ENCODE peak calls at places on chromosomes 7 and 10, in six cellular contexts. I is endothelial cell, U is EL, K is NCI-H226, C is HCEC 1CT, G is anterior cingulate cortex. W is an unnamed sample.

GRCh38 chr7:83155996-83156395 is 6.7 kb downstream of the PCLO start:
- DNase-seq in G (no peak), C (no peak), U (no peak), K (no peak), I (no peak), W (no peak)

GRCh38 chr7:21140622-21141021 is 287.3 kb upstream of the SP4 start:
- DNase-seq in K (no peak), U (no peak), C (no peak), G (no peak), I (no peak), W (no peak)

GRCh38 chr7:40866601-40867000 is 731.8 kb downstream of the SUGCT start:
- DNase-seq in I (no peak), C (peak; percentile 16), G (no peak), U (no peak), K (no peak), W (peak; percentile 64)

GRCh38 chr7:13508586-13508985 is 480.9 kb downstream of the ETV1 start:
- DNase-seq in I (no peak), C (no peak), U (no peak), K (no peak), G (no peak), W (peak; percentile 9)

GRCh38 chr7:93750986-93751385 is 139.6 kb downstream of the TFPI2 start:
- DNase-seq in I (no peak), U (no peak), G (no peak), K (no peak), C (no peak), W (no peak)

GRCh38 chr7:140982508-140982907 is 32.2 kb downstream of the MRPS33 start:
- DNase-seq in I (no peak), C (no peak), G (no peak), U (no peak), K (no peak), W (no peak)

GRCh38 chr7:105399043-105399725 is 10.5 kb upstream of the SRPK2 start:
- DNase-seq in I (no peak), C (peak; percentile 28), U (peak; percentile 36), K (no peak), G (no peak), W (peak; percentile 41)

GRCh38 chr7:111196655-111197054 is 105.7 kb downstream of the LRRN3 start:
- DNase-seq in U (no peak), K (no peak), I (no peak), C (no peak), G (no peak), W (no peak)

GRCh38 chr10:5538892-5539651 is 14.3 kb downstream of the CALML3 start:
- DNase-seq in G (no peak), K (no peak), C (no peak), I (no peak), U (no peak), W (no peak)